ENCODE peak calls at places on chromosome 9, in seven cellular contexts. S, D, C, E, R, Q and K are unnamed samples.
A peak's percentile ranks its signal among the peaks of the same experiment; 100 is the strongest.

GRCh38 chr9:113461943-113462342 is 1.6 kb upstream of the RGS3 start:
- DNase-seq in S (no peak), D (no peak), C (no peak), E (no peak), R (no peak), Q (no peak), K (no peak)

GRCh38 chr9:120353501-120353900 is 226.5 kb downstream of the CDK5RAP2 start:
- DNase-seq in S (no peak), D (no peak), C (no peak), E (no peak), R (peak; percentile 69), Q (no peak), K (peak; percentile 15)

GRCh38 chr9:76269789-76270188 is 124.4 kb downstream of the RFK start:
- DNase-seq in S (no peak), D (no peak), C (no peak), E (peak; percentile 80), R (peak; percentile 60), Q (no peak), K (no peak)

GRCh38 chr9:116208417-116209232 is 55.0 kb downstream of the PAPPA start:
- DNase-seq in S (no peak), D (no peak), C (no peak), E (no peak), R (peak; percentile 76), Q (no peak), K (no peak)

GRCh38 chr9:69637801-69638200 is 34.4 kb downstream of the APBA1 start:
- DNase-seq in S (no peak), D (no peak), C (no peak), E (peak; percentile 40), R (peak; percentile 72), Q (no peak), K (no peak)

GRCh38 chr9:2263665-2264064 is 248.5 kb downstream of the SMARCA2 start:
- DNase-seq in S (peak; percentile 15), D (no peak), C (no peak), E (no peak), R (no peak), Q (no peak), K (no peak)

GRCh38 chr9:69637193-69637592 is 35.0 kb downstream of the APBA1 start:
- DNase-seq in S (no peak), D (no peak), C (no peak), E (no peak), R (no peak), Q (no peak), K (no peak)

GRCh38 chr9:37428345-37428744 is 5.8 kb downstream of the GRHPR start:
- DNase-seq in S (no peak), D (no peak), C (no peak), E (no peak), R (no peak), Q (no peak), K (no peak)

GRCh38 chr9:121394292-121394691 is 24.2 kb upstream of the STOM start:
- DNase-seq in S (no peak), D (no peak), C (no peak), E (no peak), R (peak; percentile 17), Q (no peak), K (no peak)

GRCh38 chr9:85666086-85666485 is 75.7 kb downstream of the AGTPBP1 start:
- DNase-seq in S (no peak), D (no peak), C (no peak), E (no peak), R (no peak), Q (no peak), K (no peak)

GRCh38 chr9:93633492-93634221 is 57.3 kb downstream of the PHF2 start:
- DNase-seq in S (no peak), D (no peak), C (no peak), E (no peak), R (no peak), Q (no peak), K (no peak)

GRCh38 chr9:112091805-112092204 is 83.3 kb downstream of the SUSD1 start:
- DNase-seq in S (no peak), D (no peak), C (no peak), E (no peak), R (peak; percentile 36), Q (no peak), K (no peak)

GRCh38 chr9:136095495-136096058 is 488 bp upstream of the NACC2 start:
- DNase-seq in S (no peak), D (no peak), C (no peak), E (peak; percentile 23), R (peak; percentile 31), Q (no peak), K (peak; percentile 63)

GRCh38 chr9:76691761-76692313 is 72.4 kb upstream of the PCA3 start:
- DNase-seq in S (no peak), D (no peak), C (no peak), E (no peak), R (no peak), Q (no peak), K (peak; percentile 34)

GRCh38 chr9:122051401-122052346 is 41.4 kb downstream of the TTLL11 start:
- DNase-seq in S (no peak), D (no peak), C (no peak), E (no peak), R (peak; percentile 68), Q (no peak), K (no peak)

GRCh38 chr9:137492464-137493162 is 33.5 kb upstream of the NSMF start:
- DNase-seq in S (peak; percentile 89), D (no peak), C (peak; percentile 42), E (peak; percentile 53), R (no peak), Q (peak; percentile 50), K (no peak)

GRCh38 chr9:1956958-1957357 is 58.2 kb upstream of the SMARCA2 start:
- DNase-seq in S (no peak), D (no peak), C (no peak), E (no peak), R (no peak), Q (no peak), K (no peak)

GRCh38 chr9:10612649-10613398 is at the start of gene PTPRD:
- DNase-seq in S (no peak), D (peak; percentile 32), C (no peak), E (no peak), R (peak; percentile 5), Q (peak; percentile 40), K (peak; percentile 85)

GRCh38 chr9:122827759-122828090 is 663 bp downstream of the PDCL start:
- DNase-seq in S (peak; percentile 12), D (no peak), C (no peak), E (no peak), R (peak; percentile 42), Q (peak; percentile 11), K (peak; percentile 28)

GRCh38 chr9:114611516-114612271 is 603 bp downstream of the TMEM268 start:
- DNase-seq in S (peak; percentile 62), D (no peak), C (no peak), E (no peak), R (peak; percentile 58), Q (peak; percentile 50), K (peak; percentile 83)

GRCh38 chr9:15961217-15961616 is 408.4 kb downstream of the CCDC171 start:
- DNase-seq in S (no peak), D (no peak), C (no peak), E (no peak), R (no peak), Q (no peak), K (no peak)

GRCh38 chr9:20562051-20562450 is 60.2 kb downstream of the MLLT3 start:
- DNase-seq in S (no peak), D (no peak), C (no peak), E (no peak), R (peak; percentile 26), Q (no peak), K (no peak)

GRCh38 chr9:26462213-26462612 is 430.4 kb downstream of the CAAP1 start:
- DNase-seq in S (no peak), D (peak; percentile 0), C (no peak), E (no peak), R (no peak), Q (no peak), K (peak; percentile 19)

GRCh38 chr9:90611121-90611520 is 31.5 kb downstream of the DIRAS2 start:
- DNase-seq in S (no peak), D (no peak), C (no peak), E (no peak), R (no peak), Q (no peak), K (no peak)

DNA sequence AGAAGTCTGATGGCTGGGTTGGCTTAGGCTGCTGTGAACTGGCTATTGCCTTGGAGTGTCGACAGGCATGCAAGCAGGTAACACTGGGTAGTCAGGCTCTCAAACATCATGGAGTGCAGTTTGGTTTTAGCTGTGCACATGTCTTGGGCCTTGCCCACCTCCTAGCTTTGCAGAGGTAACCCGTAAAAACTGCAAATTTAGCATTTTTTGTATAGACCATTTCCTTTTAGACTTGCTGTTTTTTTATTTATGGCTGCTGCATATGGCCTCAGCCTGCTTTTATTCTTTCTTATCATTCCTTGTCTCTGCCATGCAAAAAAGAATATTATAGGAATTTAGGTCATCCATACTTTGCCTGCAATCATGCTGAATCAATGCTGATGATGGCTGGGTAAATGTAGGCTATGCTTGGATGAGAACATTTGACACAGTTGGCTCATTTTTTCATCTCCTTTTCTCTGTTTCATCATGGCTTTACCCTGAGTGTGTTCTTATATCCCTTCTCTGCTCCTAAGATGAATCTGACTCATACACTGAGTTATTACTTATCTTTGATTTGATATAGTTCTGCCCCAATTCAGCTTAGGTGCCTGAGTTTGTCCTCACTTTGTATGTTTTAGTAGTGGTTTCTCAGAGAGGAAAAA is 27.2 kb downstream of the RECK start:
- DNase-seq in S (no peak), D (no peak), C (no peak), E (no peak), R (peak; percentile 79), Q (no peak), K (no peak)
- H3K4me2 ChIP-seq in S (no peak overlapping the region), D (no peak overlapping the region), C (no peak overlapping the region), E (no peak overlapping the region), R (peak overlapping the region; percentile 58), Q (no peak overlapping the region), K (no peak overlapping the region)

DNA sequence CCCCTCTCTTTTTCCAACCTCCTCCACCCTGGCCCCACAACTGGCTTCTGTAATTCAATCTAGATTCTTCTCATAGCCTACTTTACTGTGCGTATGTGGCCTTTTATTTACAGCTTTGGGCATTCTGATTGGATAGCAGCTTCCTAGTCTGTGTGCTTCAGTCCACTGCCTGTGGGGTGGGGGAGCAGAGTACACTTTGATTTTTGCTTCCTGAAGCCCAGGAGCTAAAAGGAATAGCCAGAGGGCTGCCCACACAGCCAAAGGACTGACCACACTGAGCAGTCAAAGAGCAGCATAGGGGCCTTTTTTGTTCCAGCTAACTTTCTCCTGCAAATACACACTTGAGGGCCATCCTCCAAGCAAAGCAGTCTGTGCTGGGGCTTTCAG is 30.5 kb downstream of the RUSC2 start:
- DNase-seq in S (no peak), D (no peak), C (no peak), E (no peak), R (peak; percentile 76), Q (no peak), K (no peak)
- H3K4me1 ChIP-seq in S (no peaks in the 10 kb centered on the region), D (peaks cover 67% of the 10 kb centered on the region), C (peaks cover 45% of the 10 kb centered on the region), E (peaks cover 67% of the 10 kb centered on the region), R (peaks cover 42% of the 10 kb centered on the region), Q (peaks cover 94% of the 10 kb centered on the region), K (peaks cover 40% of the 10 kb centered on the region)

DNA sequence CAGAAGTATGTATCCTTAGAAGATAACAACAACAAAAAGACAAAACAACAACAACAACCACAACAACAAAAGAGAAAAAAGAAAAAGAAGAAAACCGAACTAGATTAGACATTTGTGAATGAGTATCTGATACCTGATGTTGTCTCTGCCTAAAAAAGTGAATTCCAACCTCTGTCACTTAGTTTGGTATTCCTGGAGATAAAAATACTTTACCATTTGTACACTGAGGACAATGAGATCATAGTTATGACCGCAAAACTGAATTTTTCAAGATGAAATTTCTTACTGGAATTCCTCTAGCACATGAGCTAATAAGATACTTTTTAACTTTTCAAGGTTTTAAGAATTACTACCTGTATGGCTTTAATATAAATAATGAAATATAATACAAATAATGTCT is 54.5 kb downstream of the ALDH1A1 start:
- DNase-seq in S (no peak), D (no peak), C (no peak), E (no peak), R (no peak), Q (no peak), K (no peak)
- H3K4me2 ChIP-seq in S (no peak overlapping the region), D (no peak overlapping the region), C (no peak overlapping the region), E (no peak overlapping the region), R (no peak overlapping the region), Q (peak overlapping the region; percentile 47), K (no peak overlapping the region)

GRCh38 chr9:655875-656274 is 185.6 kb upstream of the DMRT1 start:
- DNase-seq in S (no peak), D (no peak), C (no peak), E (no peak), R (no peak), Q (no peak), K (no peak)
- H3K4me1 ChIP-seq in S (peaks cover 19% of the 10 kb centered on the region), D (peaks cover 8% of the 10 kb centered on the region), C (no peaks in the 10 kb centered on the region), E (no peaks in the 10 kb centered on the region), R (peaks cover 2% of the 10 kb centered on the region), Q (no peaks in the 10 kb centered on the region), K (no peaks in the 10 kb centered on the region)